ENCODE peak calls at places on chromosomes 12 and 14, in four cellular contexts. A is ovary, K is ELR, V is iris pigment epithelial cell. C is an unnamed sample.

GRCh38 chr14:77314043-77314442 is 6.6 kb downstream of the POMT2 start:
- DNase-seq in A (no peak), V (peak), K (peak), C (no peak)

GRCh38 chr14:51251486-51251885 is 11.4 kb downstream of the TMX1 start:
- DNase-seq in K (no peak), V (no peak), A (no peak), C (no peak)

GRCh38 chr14:34078117-34078743 is 127.4 kb upstream of the EGLN3 start:
- DNase-seq in K (no peak), V (peak), A (no peak), C (no peak)

GRCh38 chr12:113135178-113136127 is at the start of gene RASAL1:
- DNase-seq in K (no peak), A (no peak), V (no peak), C (peak)

GRCh38 chr12:43856932-43857331 is 21.1 kb downstream of the TMEM117 start:
- DNase-seq in K (no peak), V (no peak), A (no peak), C (no peak)

GRCh38 chr14:104891121-104891551 is 26.1 kb downstream of the CEP170B start:
- DNase-seq in V (no peak), A (no peak), K (no peak), C (no peak)

GRCh38 chr12:47558625-47559345 is 147.0 kb downstream of the RPAP3 start:
- DNase-seq in K (no peak), A (no peak), V (no peak), C (no peak)

GRCh38 chr14:36844443-36844842 is 182.8 kb downstream of the PAX9 start:
- DNase-seq in V (no peak), A (no peak), K (no peak), C (no peak)

GRCh38 chr12:78674311-78675085 is 190.1 kb upstream of the SYT1 start:
- DNase-seq in K (peak), V (peak), A (no peak), C (no peak)

GRCh38 chr14:24286996-24287395 is 12.6 kb downstream of the DHRS1 start:
- DNase-seq in A (no peak), V (no peak), K (no peak), C (no peak)

GRCh38 chr14:59055439-59056045 is 132.9 kb upstream of the DAAM1 start:
- DNase-seq in K (peak), A (no peak), V (peak), C (peak)

GRCh38 chr12:123131291-123131831 is 19.5 kb downstream of the PITPNM2 start:
- DNase-seq in A (no peak), K (no peak), V (no peak), C (no peak)

GRCh38 chr12:5328669-5329068 is 103.2 kb upstream of the NTF3 start:
- DNase-seq in V (no peak), A (no peak), K (no peak), C (no peak)

GRCh38 chr12:2936301-2936700 is 22.9 kb upstream of the TEAD4 start:
- DNase-seq in A (no peak), K (no peak), V (no peak), C (no peak)

GRCh38 chr12:19234991-19235876 is 105.7 kb downstream of the PLEKHA5 start:
- DNase-seq in K (peak), A (no peak), V (peak), C (no peak)

GRCh38 chr14:56585461-56586084 is 6.0 kb downstream of the TMEM260 start:
- DNase-seq in A (no peak), K (no peak), V (no peak), C (no peak)

GRCh38 chr12:84397279-84397678 is 515.3 kb downstream of the SLC6A15 start:
- DNase-seq in V (peak), K (peak), A (no peak), C (no peak)

GRCh38 chr14:86057018-86057667 is 527.2 kb downstream of the FLRT2 start:
- DNase-seq in A (no peak), K (peak), V (peak), C (peak)

GRCh38 chr12:131443019-131444000 is 267.6 kb upstream of the SFSWAP start:
- DNase-seq in V (no peak), K (no peak), A (no peak), C (peak)

GRCh38 chr14:61608245-61609142 is 86.8 kb upstream of the HIF1A start:
- DNase-seq in A (no peak), K (no peak), V (peak), C (no peak)

GRCh38 chr14:96960598-96961116 is 163.5 kb downstream of the VRK1 start:
- DNase-seq in K (no peak), A (no peak), V (no peak), C (no peak)

GRCh38 chr14:68106456-68106855 is 286.9 kb downstream of the RAD51B start:
- DNase-seq in K (no peak), V (no peak), A (no peak), C (no peak)

GRCh38 chr14:64730681-64731080 is 26.5 kb downstream of the PLEKHG3 start:
- DNase-seq in V (no peak), A (no peak), K (no peak), C (no peak)

GRCh38 chr12:38746744-38747143 is 158.6 kb downstream of the CPNE8 start:
- DNase-seq in V (no peak), A (no peak), K (no peak), C (no peak)

GRCh38 chr12:93134893-93135285 is 205.8 kb upstream of the EEA1 start:
- DNase-seq in A (no peak), K (no peak), V (no peak), C (no peak)

GRCh38 chr12:10562306-10562933 is 51.0 kb downstream of the MAGOHB start:
- DNase-seq in V (peak), K (peak), A (no peak), C (no peak)

GRCh38 chr12:12714276-12715001 is 2.7 kb upstream of the CDKN1B start:
- DNase-seq in K (peak), V (peak), A (no peak), C (peak)